ENCODE peak calls at places on chromosomes 1 and 21, in eight cellular contexts. H is GM23248, F is mesendoderm, N is PC-3, Y is Peyer's patch, E is thyroid gland, J is cardiac fibroblast, K is AG10803. P is an unnamed sample.

GRCh38 chr1:234168061-234168724 is 205.1 kb upstream of the COA6 start:
- DNase-seq in H (no peak), K (no peak), N (no peak), J (no peak), Y (no peak), F (no peak), E (no peak), P (no peak)

GRCh38 chr1:76955652-76956051 is 88.4 kb downstream of the ST6GALNAC5 start:
- DNase-seq in H (peak; percentile 78), F (no peak), N (no peak), Y (no peak), E (no peak), J (peak; percentile 28), K (peak; percentile 71), P (no peak)

GRCh38 chr1:213053455-213053854 is 2.4 kb downstream of the RPS6KC1 start:
- DNase-seq in J (no peak), E (no peak), Y (no peak), H (no peak), K (no peak), N (no peak), F (no peak), P (no peak)

GRCh38 chr1:43828574-43828973 is 105.0 kb upstream of the ARTN start:
- DNase-seq in K (no peak), N (no peak), E (no peak), Y (no peak), H (no peak), F (no peak), J (no peak), P (no peak)

GRCh38 chr1:28428012-28428411 is 58.5 kb downstream of the PHACTR4 start:
- DNase-seq in F (no peak), Y (no peak), K (no peak), H (no peak), J (no peak), N (no peak), E (no peak), P (no peak)

GRCh38 chr21:32412998-32413504 is 545 bp downstream of the EVA1C start:
- DNase-seq in E (peak; percentile 46), J (peak; percentile 32), H (no peak), F (no peak), N (peak; percentile 65), Y (peak; percentile 73), K (no peak), P (peak; percentile 63)

GRCh38 chr21:36768496-36768895 is 69.6 kb downstream of the SIM2 start:
- DNase-seq in J (no peak), F (no peak), H (no peak), Y (no peak), E (no peak), N (no peak), K (no peak), P (no peak)

GRCh38 chr1:151384584-151384983 is 12.1 kb upstream of the SELENBP1 start:
- DNase-seq in E (no peak), Y (no peak), F (no peak), K (no peak), J (no peak), N (no peak), H (no peak), P (no peak)

GRCh38 chr1:113935970-113936369 is 6.8 kb downstream of the HIPK1 start:
- DNase-seq in Y (no peak), K (no peak), F (no peak), J (no peak), H (no peak), N (no peak), E (no peak), P (no peak)
- H3K4me3 ChIP-seq in Y (no peak overlapping the region), K (no peak overlapping the region), F (no peak overlapping the region), J (no peak overlapping the region), H (no peak overlapping the region), N (no peak overlapping the region), E (no peak overlapping the region), P (no peak overlapping the region)

GRCh38 chr1:78009836-78010235 is 5.1 kb downstream of the DNAJB4 start:
- DNase-seq in F (no peak), J (peak; percentile 53), H (peak; percentile 72), E (no peak), N (no peak), K (peak; percentile 58), Y (no peak), P (no peak)
- H3K4me3 ChIP-seq in F (no peak overlapping the region), J (peak overlapping the region; percentile 45), H (peak overlapping the region; percentile 95), E (no peak overlapping the region), N (no peak overlapping the region), K (no peak overlapping the region), Y (no peak overlapping the region), P (peak overlapping the region; percentile 69)

GRCh38 chr1:89363638-89364536 is at the start of gene GBP6:
- DNase-seq in K (peak; percentile 2), F (peak; percentile 26), N (peak; percentile 55), E (no peak), Y (no peak), H (peak; percentile 4), J (no peak), P (no peak)

GRCh38 chr1:89360716-89361115 is 3.1 kb upstream of the GBP6 start:
- DNase-seq in K (no peak), F (no peak), Y (no peak), E (no peak), N (peak; percentile 25), J (no peak), H (no peak), P (no peak)

GRCh38 chr1:89363196-89363595 is 663 bp upstream of the GBP6 start:
- DNase-seq in H (peak; percentile 15), E (no peak), N (peak; percentile 62), Y (no peak), F (no peak), K (peak; percentile 34), J (peak; percentile 7), P (no peak)

GRCh38 chr1:89358287-89358893 is 5.5 kb upstream of the GBP6 start:
- DNase-seq in J (peak; percentile 81), Y (peak; percentile 76), N (peak; percentile 86), F (peak; percentile 88), H (peak; percentile 86), E (peak; percentile 74), K (peak; percentile 69), P (peak; percentile 89)

DNA sequence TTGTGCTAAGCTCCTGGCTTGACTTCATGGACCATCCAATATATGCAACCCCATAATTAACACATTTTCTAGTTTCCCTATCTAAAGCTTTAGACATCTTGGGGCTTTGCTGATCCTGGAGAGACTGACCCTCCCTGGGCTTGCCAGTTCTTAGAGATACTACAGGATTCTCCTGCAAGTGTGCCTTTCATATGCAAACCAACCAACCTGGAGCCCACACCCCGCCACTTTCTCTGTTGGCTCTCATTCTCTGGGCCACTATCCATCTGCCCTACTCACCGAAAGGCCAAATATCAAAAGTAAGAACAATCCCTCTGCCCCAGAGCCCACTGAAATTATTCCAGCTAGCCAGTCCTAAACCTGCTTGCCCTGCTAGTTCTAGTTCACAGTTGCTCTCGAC is 2.2 kb upstream of the GBP6 start:
- DNase-seq in N (no peak), E (no peak), H (no peak), J (no peak), Y (no peak), F (no peak), K (no peak), P (no peak)
- H3K4me3 ChIP-seq in N (no peak overlapping the region), E (no peak overlapping the region), H (no peak overlapping the region), J (no peak overlapping the region), Y (no peak overlapping the region), F (no peak overlapping the region), K (no peak overlapping the region), P (no peak overlapping the region)

DNA sequence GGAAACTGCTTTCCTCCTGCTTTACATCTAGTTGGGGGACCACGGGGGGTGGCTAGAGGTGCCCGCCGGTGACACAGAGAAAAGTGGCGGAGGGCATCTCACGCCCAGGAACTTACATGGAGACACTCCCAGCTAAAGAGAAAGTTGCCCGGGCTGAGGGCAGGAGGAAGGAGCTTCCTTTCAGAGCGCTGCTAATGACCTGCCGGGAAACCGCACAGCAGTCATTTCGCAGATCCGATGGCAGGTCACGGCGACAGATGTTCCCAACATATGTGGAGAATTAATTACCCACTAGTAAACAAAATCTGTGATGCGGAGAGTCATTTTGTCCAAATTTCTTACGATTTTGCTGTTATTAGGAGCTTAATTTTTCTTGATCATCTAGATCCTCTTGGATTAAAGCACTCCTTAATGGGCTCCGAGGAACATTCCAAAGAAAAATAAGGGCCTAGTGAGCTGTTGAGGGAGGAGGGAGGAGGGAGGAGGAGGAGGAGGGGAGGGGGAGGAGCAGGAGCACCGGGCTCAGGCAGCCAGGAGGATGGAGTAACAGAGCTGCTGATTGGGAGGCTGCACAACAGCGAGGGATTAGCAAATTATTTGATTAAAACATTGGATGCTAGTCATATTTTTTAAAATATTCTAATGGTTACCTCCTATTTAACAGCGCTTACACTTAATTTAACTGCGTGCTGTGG is 302.2 kb upstream of the RRP15 start:
- DNase-seq in H (peak; percentile 0), J (no peak), Y (no peak), E (no peak), F (no peak), K (no peak), N (no peak), P (no peak)
- H3K4me3 ChIP-seq in H (no peak overlapping the region), J (no peak overlapping the region), Y (no peak overlapping the region), E (no peak overlapping the region), F (no peak overlapping the region), K (no peak overlapping the region), N (no peak overlapping the region), P (no peak overlapping the region)

GRCh38 chr1:198947456-198947855 is 308.6 kb downstream of the PTPRC start:
- DNase-seq in Y (no peak), E (no peak), H (no peak), N (no peak), F (no peak), J (no peak), K (no peak), P (no peak)

GRCh38 chr1:198948895-198949659 is 310.2 kb downstream of the PTPRC start:
- DNase-seq in J (no peak), E (no peak), N (no peak), F (no peak), H (no peak), K (no peak), Y (no peak), P (no peak)

GRCh38 chr1:198955085-198955484 is 316.2 kb downstream of the PTPRC start:
- DNase-seq in F (no peak), K (no peak), J (no peak), N (no peak), H (no peak), Y (no peak), E (no peak), P (no peak)

DNA sequence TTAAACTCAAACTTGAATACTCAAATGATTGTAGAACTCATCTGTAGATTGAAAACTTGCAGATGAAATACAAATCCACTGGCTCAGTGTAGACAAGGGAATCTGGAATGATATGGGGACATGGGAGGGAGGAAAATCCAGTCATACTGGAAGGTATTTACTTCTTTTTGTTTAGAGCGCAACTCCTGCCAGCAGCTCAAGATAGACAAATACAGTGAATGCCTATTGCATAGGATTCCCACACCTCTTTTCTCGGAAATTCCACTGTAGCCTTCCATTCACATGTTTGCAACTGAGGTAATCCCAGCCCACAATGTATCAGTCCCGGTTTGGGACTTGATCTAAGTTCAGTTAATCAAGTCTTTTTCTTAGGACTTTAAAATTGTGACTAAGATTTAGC is 311.2 kb downstream of the PTPRC start:
- DNase-seq in J (no peak), Y (no peak), K (no peak), F (no peak), E (no peak), N (no peak), H (no peak), P (no peak)
- H3K4me3 ChIP-seq in J (no peak overlapping the region), Y (no peak overlapping the region), K (no peak overlapping the region), F (no peak overlapping the region), E (no peak overlapping the region), N (no peak overlapping the region), H (no peak overlapping the region), P (no peak overlapping the region)